ENCODE peak calls at places on chromosomes 4 and X, in eight cellular contexts. W is heart left ventricle; E is foreskin keratinocyte; K is HCT116; L is CD8-positive, alpha-beta T cell; V is A549; I is sigmoid colon; R is lower lobe of right lung. U is an unnamed sample.

GRCh38 chr4:174119818-174120217 is 163.6 kb downstream of the FBXO8 start:
- DNase-seq in W (no peak), E (no peak), I (no peak), L (no peak), K (no peak), V (no peak), R (no peak), U (no peak)

GRCh38 chr4:109589605-109590004 is 29.6 kb downstream of the MCUB start:
- DNase-seq in E (no peak), R (no peak), K (no peak), W (no peak), V (no peak), L (no peak), I (no peak), U (no peak)

GRCh38 chrX:63922221-63922620 is 137.2 kb upstream of the ARHGEF9 start:
- DNase-seq in E (no peak), W (no peak), R (no peak), I (no peak), K (no peak), L (no peak), V (peak; percentile 46), U (no peak)

GRCh38 chr4:152778656-152779512 is 646 bp downstream of the TIGD4 start:
- DNase-seq in W (no peak), V (peak; percentile 5), I (peak; percentile 66), K (no peak), R (no peak), E (no peak), L (peak; percentile 14), U (no peak)

GRCh38 chr4:57077550-57078311 is 32.5 kb downstream of the IGFBP7 start:
- DNase-seq in L (no peak), I (no peak), K (no peak), R (no peak), V (peak; percentile 86), W (no peak), E (peak; percentile 96), U (no peak)

GRCh38 chr4:74628808-74629616 is 165.3 kb downstream of the BTC start:
- DNase-seq in I (no peak), K (no peak), E (no peak), V (no peak), R (no peak), L (no peak), W (no peak), U (no peak)

GRCh38 chrX:107483976-107484726 is 34.7 kb downstream of the FRMPD3 start:
- DNase-seq in I (no peak), E (no peak), R (no peak), L (no peak), K (no peak), V (no peak), W (no peak), U (no peak)

GRCh38 chr4:156677136-156677535 is 294.5 kb downstream of the PDGFC start:
- DNase-seq in E (no peak), K (peak; percentile 64), W (no peak), L (no peak), R (no peak), I (no peak), V (peak; percentile 52), U (no peak)

GRCh38 chr4:183873389-183874185 is 31.5 kb upstream of the STOX2 start:
- DNase-seq in W (no peak), V (no peak), I (no peak), E (peak; percentile 87), K (no peak), L (no peak), R (no peak), U (no peak)

GRCh38 chr4:67918428-67918827 is 34.6 kb upstream of the TMPRSS11D start:
- DNase-seq in W (no peak), E (no peak), K (peak; percentile 13), R (no peak), V (no peak), I (no peak), L (no peak), U (no peak)

GRCh38 chrX:110082156-110082555 is 79.2 kb downstream of the TMEM164 start:
- DNase-seq in E (peak; percentile 80), L (no peak), R (no peak), V (peak; percentile 57), W (no peak), K (no peak), I (no peak), U (no peak)

GRCh38 chr4:137510866-137511265 is 21.4 kb downstream of the PCDH18 start:
- DNase-seq in W (no peak), K (peak; percentile 62), E (peak; percentile 51), I (no peak), V (peak; percentile 52), L (no peak), R (no peak), U (no peak)

GRCh38 chr4:54213001-54213400 is 16.1 kb upstream of the PDGFRA start:
- DNase-seq in E (no peak), K (no peak), I (no peak), V (no peak), L (no peak), R (no peak), W (no peak), U (no peak)

GRCh38 chr4:102493794-102494193 is 7.4 kb upstream of the NFKB1 start:
- DNase-seq in L (no peak), E (no peak), R (no peak), K (no peak), V (no peak), W (no peak), I (no peak), U (no peak)

DNA sequence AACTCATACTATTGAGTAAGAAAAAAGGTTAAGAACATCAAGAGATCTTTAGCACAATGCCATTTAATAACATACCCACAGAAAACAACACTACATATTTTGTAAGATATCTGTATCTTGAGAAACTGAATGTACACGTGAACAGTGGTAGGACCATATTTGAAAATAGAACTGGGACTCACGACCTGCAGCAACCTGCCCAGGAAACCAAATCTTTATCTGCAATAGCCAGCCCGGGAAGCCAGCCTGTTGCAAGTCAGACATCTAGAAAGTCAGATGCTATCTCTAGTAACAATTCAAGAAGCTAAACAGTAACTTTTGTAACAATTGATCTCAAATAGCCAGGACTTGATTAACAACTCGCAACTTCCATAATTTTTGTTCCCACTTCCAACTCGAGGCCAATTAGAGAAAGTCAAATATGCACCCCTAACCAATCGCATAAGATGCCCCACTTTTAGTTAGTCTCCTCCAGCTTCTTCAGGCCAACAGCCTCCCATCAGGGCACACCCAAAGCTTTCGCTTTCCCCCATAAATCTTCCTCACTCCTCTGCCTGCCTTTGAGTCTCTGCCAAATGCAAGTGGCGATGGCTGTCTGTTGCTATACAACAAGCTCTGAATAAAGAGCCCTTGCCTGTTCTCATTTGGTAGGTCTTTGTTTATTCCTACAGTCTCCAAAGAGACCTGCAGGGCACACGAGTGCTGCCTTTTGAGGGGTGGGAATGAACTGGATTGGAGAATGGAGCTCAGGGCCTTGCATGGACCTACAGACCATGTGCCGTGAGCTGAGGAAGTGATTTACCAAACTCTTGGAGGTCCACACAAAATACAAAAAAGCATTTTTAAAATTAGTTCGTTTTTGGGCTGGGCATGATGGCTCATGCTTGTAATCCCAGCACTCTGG is 52.3 kb upstream of the SOD3 start:
- DNase-seq in I (no peak), K (no peak), L (no peak), W (no peak), E (no peak), V (no peak), R (no peak), U (no peak)
- H3K27ac ChIP-seq in I (no peak overlapping the region), K (no peak overlapping the region), L (no peak overlapping the region), W (no peak overlapping the region), E (no peak overlapping the region), V (no peak overlapping the region), R (no peak overlapping the region), U (no peak overlapping the region)

GRCh38 chrX:51892921-51893745 is at the start of gene MAGED1:
- DNase-seq in V (peak; percentile 96), E (peak; percentile 61), I (peak; percentile 95), K (no peak), L (peak; percentile 57), W (peak; percentile 92), R (peak; percentile 88), U (peak; percentile 83)

GRCh38 chrX:51896626-51897025 is 3.2 kb downstream of the MAGED1 start:
- DNase-seq in K (no peak), I (no peak), E (no peak), L (no peak), W (no peak), R (no peak), V (no peak), U (no peak)

GRCh38 chrX:51891821-51892551 is 1.4 kb upstream of the MAGED1 start:
- DNase-seq in E (no peak), K (no peak), I (peak; percentile 74), V (no peak), R (no peak), W (no peak), L (no peak), U (no peak)

GRCh38 chrX:51893931-51894696 is 691 bp downstream of the MAGED1 start:
- DNase-seq in I (peak; percentile 69), L (no peak), R (no peak), W (no peak), V (peak; percentile 7), E (peak; percentile 3), K (no peak), U (no peak)

DNA sequence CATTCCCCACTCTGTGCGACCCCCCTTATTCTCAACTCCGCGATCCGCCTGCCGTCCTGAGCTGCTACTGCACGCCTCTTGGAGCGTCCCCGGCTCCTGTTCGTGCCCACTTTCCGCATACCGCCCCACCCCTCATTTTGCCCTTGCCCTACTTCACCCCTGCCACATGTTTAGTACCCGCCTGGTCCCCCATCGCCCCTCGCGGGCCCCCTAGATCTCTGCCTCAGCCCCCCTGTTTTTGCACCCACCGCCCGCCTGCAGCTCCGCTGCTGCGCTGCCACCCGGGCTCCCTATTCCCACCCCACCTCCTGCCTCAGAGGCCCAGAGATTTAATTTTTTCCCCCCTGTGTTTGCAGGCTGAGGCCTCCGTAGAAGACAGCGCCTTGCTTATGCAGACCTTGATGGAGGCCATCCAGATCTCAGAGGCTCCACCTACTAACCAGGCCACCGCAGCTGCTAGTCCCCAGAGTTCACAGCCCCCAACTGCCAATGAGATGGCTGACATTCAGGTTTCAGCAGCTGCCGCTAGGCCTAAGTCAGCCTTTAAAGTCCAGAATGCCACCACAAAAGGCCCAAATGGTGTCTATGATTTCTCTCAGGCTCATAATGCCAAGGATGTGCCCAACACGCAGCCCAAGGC is 1.4 kb downstream of the MAGED1 start:
- DNase-seq in W (no peak), K (no peak), I (peak; percentile 68), L (no peak), E (no peak), R (no peak), V (no peak), U (no peak)
- TF ChIP-seq CTCF in W (no peak), K (no peak), I (no peak), L (no peak), E (no peak), R (no peak), V (no peak), U (no peak)

GRCh38 chrX:13305091-13305490 is 14.8 kb downstream of the ATXN3L start:
- DNase-seq in E (no peak), K (no peak), V (no peak), I (no peak), W (no peak), R (no peak), L (no peak), U (no peak)
- H3K27ac ChIP-seq in E (no peak overlapping the region), K (no peak overlapping the region), V (no peak overlapping the region), I (no peak overlapping the region), W (no peak overlapping the region), R (no peak overlapping the region), L (no peak overlapping the region), U (no peak overlapping the region)

DNA sequence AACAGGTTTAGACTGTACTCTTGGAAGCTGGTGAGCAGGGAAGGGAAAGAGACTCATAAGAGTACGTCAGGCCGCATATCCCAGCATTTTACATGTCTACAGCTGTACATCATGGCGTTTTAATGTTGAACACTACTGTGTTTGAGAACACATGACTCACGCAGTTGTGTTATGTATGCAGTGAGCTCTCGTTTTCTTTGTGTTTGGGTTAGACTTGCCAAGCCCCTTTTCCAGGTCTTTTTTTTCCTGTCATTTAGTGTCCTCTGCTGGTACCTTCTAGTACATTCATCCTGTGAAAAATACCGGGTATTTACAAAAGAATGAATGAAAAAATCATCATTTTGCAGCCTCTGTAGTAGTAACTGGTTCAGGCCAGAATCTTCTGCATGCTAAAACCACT is 35.3 kb downstream of the SMS start:
- DNase-seq in R (no peak), I (no peak), W (no peak), L (no peak), E (no peak), K (no peak), V (peak; percentile 43), U (no peak)
- TF ChIP-seq CTCF in R (peak; percentile 16), I (peak; percentile 28), W (no peak), L (no peak), E (peak; percentile 58), K (no peak), V (peak; percentile 39), U (peak; percentile 16)

U was measured in ascending aorta.